ENCODE peak calls at places on chromosomes 3 and 15, in four cellular contexts. T, N, Q and R are unnamed samples.

GRCh38 chr3:121998030-121998580 is 23.9 kb downstream of the ILDR1 start:
- DNase-seq in T (no peak), N (peak; percentile 40), Q (peak; percentile 40), R (no peak)

GRCh38 chr15:65059369-65059750 is 8.4 kb downstream of the RASL12 start:
- DNase-seq in T (no peak), N (no peak), Q (no peak), R (no peak)

GRCh38 chr3:124281453-124282316 is 289.8 kb upstream of the ROPN1 start:
- DNase-seq in T (peak; percentile 57), N (peak; percentile 18), Q (peak; percentile 38), R (peak; percentile 69)

GRCh38 chr3:15332405-15333098 is at the start of gene SH3BP5:
- DNase-seq in T (peak; percentile 92), N (peak; percentile 86), Q (peak; percentile 37), R (peak; percentile 90)

GRCh38 chr3:8593022-8593817 is 51.4 kb downstream of the SSUH2 start:
- DNase-seq in T (no peak), N (no peak), Q (no peak), R (no peak)

GRCh38 chr15:46525984-46526725 is 891.3 kb downstream of the SQOR start:
- DNase-seq in T (no peak), N (no peak), Q (no peak), R (no peak)

GRCh38 chr3:99351097-99351496 is 287.3 kb upstream of the COL8A1 start:
- DNase-seq in T (no peak), N (no peak), Q (no peak), R (no peak)

GRCh38 chr3:115228266-115228665 is 81.2 kb upstream of the ZBTB20 start:
- DNase-seq in T (no peak), N (no peak), Q (peak; percentile 34), R (no peak)

GRCh38 chr3:9976736-9977709 is 9.6 kb downstream of the EMC3 start:
- DNase-seq in T (no peak), N (no peak), Q (peak; percentile 93), R (no peak)

GRCh38 chr15:41796457-41796856 is 22.2 kb downstream of the MAPKBP1 start:
- DNase-seq in T (no peak), N (no peak), Q (no peak), R (no peak)

GRCh38 chr3:197222816-197223419 is 75.5 kb downstream of the DLG1 start:
- DNase-seq in T (no peak), N (no peak), Q (no peak), R (no peak)

GRCh38 chr3:41854956-41855355 is 106.9 kb downstream of the ULK4 start:
- DNase-seq in T (no peak), N (no peak), Q (no peak), R (no peak)

GRCh38 chr3:128334766-128335165 is 131.9 kb downstream of the DNAJB8 start:
- DNase-seq in T (no peak), N (no peak), Q (no peak), R (no peak)

GRCh38 chr3:30289324-30289723 is 317.1 kb upstream of the TGFBR2 start:
- DNase-seq in T (no peak), N (no peak), Q (no peak), R (no peak)

GRCh38 chr15:61155741-61156700 is 73.1 kb downstream of the RORA start:
- DNase-seq in T (no peak), N (no peak), Q (peak; percentile 57), R (peak; percentile 78)

GRCh38 chr3:191256405-191256804 is 57.4 kb downstream of the OSTN start:
- DNase-seq in T (no peak), N (no peak), Q (no peak), R (no peak)

GRCh38 chr3:156840826-156841689 is 14.9 kb downstream of the LEKR1 start:
- DNase-seq in T (no peak), N (no peak), Q (no peak), R (no peak)

GRCh38 chr15:46636220-46636619 is 1001.4 kb downstream of the SQOR start:
- DNase-seq in T (peak; percentile 26), N (no peak), Q (no peak), R (peak; percentile 46)

GRCh38 chr3:24521306-24522154 is 26.9 kb upstream of the THRB start:
- DNase-seq in T (peak; percentile 72), N (no peak), Q (no peak), R (peak; percentile 86)

GRCh38 chr3:71227344-71227743 is 356.2 kb downstream of the FOXP1 start:
- DNase-seq in T (no peak), N (no peak), Q (no peak), R (no peak)

GRCh38 chr3:171824076-171824475 is 13.8 kb upstream of the PLD1 start:
- DNase-seq in T (no peak), N (no peak), Q (no peak), R (no peak)

GRCh38 chr15:69820819-69821218 is 276.9 kb downstream of the TLE3 start:
- DNase-seq in T (peak; percentile 65), N (no peak), Q (peak; percentile 70), R (peak; percentile 97)

GRCh38 chr15:39624806-39625205 is 43.9 kb downstream of the THBS1 start:
- DNase-seq in T (no peak), N (no peak), Q (peak; percentile 89), R (no peak)

GRCh38 chr15:53072077-53072476 is 281.9 kb upstream of the ONECUT1 start:
- DNase-seq in T (peak; percentile 90), N (peak; percentile 33), Q (peak; percentile 14), R (peak; percentile 98)

GRCh38 chr3:190017575-190018288 is 103.0 kb downstream of the P3H2 start:
- DNase-seq in T (peak; percentile 36), N (no peak), Q (peak; percentile 73), R (peak; percentile 54)

GRCh38 chr3:52715714-52716305 is 9.9 kb downstream of the SPCS1 start:
- DNase-seq in T (no peak), N (no peak), Q (no peak), R (peak; percentile 35)
- H3K4me3 ChIP-seq in T (no peak overlapping the region), N (no peak overlapping the region), Q (no peak overlapping the region), R (no peak overlapping the region)

GRCh38 chr15:31954364-31954763 is 76.0 kb upstream of the CHRNA7 start:
- DNase-seq in T (no peak), N (no peak), Q (no peak), R (no peak)

GRCh38 chr15:31955734-31956133 is 74.6 kb upstream of the CHRNA7 start:
- DNase-seq in T (no peak), N (no peak), Q (no peak), R (no peak)

GRCh38 chr15:31953573-31953972 is 76.7 kb upstream of the CHRNA7 start:
- DNase-seq in T (peak; percentile 21), N (no peak), Q (no peak), R (peak; percentile 77)
- H3K4me3 ChIP-seq in T (no peak overlapping the region), N (no peak overlapping the region), Q (no peak overlapping the region), R (no peak overlapping the region)

GRCh38 chr15:78751602-78751979 is 59.7 kb downstream of the ADAMTS7 start:
- DNase-seq in T (no peak), N (no peak), Q (no peak), R (no peak)

GRCh38 chr15:78752492-78753358 is 58.5 kb downstream of the ADAMTS7 start:
- DNase-seq in T (peak; percentile 23), N (no peak), Q (no peak), R (no peak)

GRCh38 chr15:78749831-78750230 is 61.4 kb downstream of the ADAMTS7 start:
- DNase-seq in T (no peak), N (no peak), Q (no peak), R (peak; percentile 40)

GRCh38 chr15:78750566-78750965 is 60.7 kb downstream of the ADAMTS7 start:
- DNase-seq in T (no peak), N (no peak), Q (no peak), R (no peak)
- H3K4me3 ChIP-seq in T (no peak overlapping the region), N (peak overlapping the region; percentile 23), Q (no peak overlapping the region), R (no peak overlapping the region)

DNA sequence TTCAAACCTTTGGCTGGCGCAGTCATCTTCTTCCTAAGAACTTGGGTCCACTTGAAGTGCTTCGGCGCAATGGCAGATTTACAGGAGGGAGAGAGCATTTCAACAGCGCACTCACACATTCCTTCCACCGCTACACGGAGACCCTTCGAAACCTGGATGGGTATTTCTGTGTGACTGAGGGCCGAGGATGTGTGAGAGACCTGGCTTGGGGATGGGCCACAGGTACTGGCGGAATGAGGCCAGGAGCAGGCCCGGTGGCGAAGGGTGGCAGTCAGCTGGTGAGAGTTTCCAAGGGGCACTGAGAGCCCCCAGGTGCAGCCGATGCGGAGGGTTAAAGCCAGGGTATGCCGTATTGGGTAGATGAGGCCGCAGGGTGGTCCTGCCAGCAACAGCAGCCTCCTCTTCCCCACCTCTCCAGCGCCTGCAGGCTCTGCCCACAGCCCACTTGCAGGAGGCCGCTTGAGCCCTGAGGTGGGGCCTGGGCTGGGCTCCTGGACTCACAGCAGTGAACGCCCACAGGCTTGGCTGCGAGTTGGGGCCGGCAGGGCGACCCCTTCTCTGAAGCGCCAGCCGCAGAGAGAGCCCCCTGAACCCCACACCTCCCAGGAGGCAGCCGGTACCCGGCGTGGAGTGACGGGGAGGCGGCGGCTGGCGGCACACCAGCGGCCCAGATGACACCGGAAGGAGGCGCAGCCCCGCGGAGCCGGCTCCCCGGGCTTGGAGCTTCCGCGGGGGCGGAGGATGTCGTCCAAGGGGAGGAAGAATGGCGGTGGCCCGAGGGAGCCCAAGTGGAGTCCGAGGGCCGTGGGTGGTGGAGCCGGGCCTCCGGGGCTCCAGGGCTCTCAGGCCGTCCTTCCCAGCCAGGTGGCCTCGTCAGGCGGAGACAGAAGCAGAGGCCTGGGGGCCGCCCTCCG is 166.5 kb downstream of the NSMCE3 start:
- DNase-seq in T (no peak), N (no peak), Q (no peak), R (peak; percentile 59)
- H3K4me3 ChIP-seq in T (peak overlapping the region; percentile 27), N (no peak overlapping the region), Q (peak overlapping the region; percentile 59), R (no peak overlapping the region)

GRCh38 chr3:66466606-66467270 is 34.1 kb downstream of the LRIG1 start:
- DNase-seq in T (peak; percentile 54), N (no peak), Q (no peak), R (no peak)

GRCh38 chr3:66468016-66468735 is 32.6 kb downstream of the LRIG1 start:
- DNase-seq in T (no peak), N (no peak), Q (no peak), R (no peak)

GRCh38 chr3:66470285-66470684 is 30.5 kb downstream of the LRIG1 start:
- DNase-seq in T (no peak), N (no peak), Q (no peak), R (no peak)

GRCh38 chr3:66470956-66471686 is 29.7 kb downstream of the LRIG1 start:
- DNase-seq in T (peak; percentile 40), N (no peak), Q (no peak), R (no peak)

GRCh38 chr3:66469220-66469640 is 31.6 kb downstream of the LRIG1 start:
- DNase-seq in T (no peak), N (no peak), Q (no peak), R (no peak)
- H3K4me3 ChIP-seq in T (no peak overlapping the region), N (no peak overlapping the region), Q (no peak overlapping the region), R (no peak overlapping the region)